ENCODE peak calls at places on chromosomes 12 and 14, in four cellular contexts. W is sigmoid colon, S is cardiac muscle cell, Q is fibroblast of lung. P is an unnamed sample.

GRCh38 chr12:11884661-11885060 is 186.1 kb upstream of the BCL2L14 start:
- DNase-seq in W (no peak), S (peak; percentile 11), Q (no peak), P (peak; percentile 41)

GRCh38 chr14:104158827-104159798 is 20.7 kb downstream of the KIF26A start:
- DNase-seq in W (no peak), S (no peak), Q (no peak), P (no peak)

GRCh38 chr14:71319646-71320045 is 412.4 kb downstream of the PCNX1 start:
- DNase-seq in W (no peak), S (peak; percentile 47), Q (no peak), P (no peak)

GRCh38 chr14:74964787-74965769 is 9.7 kb upstream of the PGF start:
- DNase-seq in W (peak; percentile 39), S (peak; percentile 51), Q (peak; percentile 11), P (no peak)

GRCh38 chr12:3622732-3623690 is 129.9 kb downstream of the CRACR2A start:
- DNase-seq in W (no peak), S (no peak), Q (no peak), P (no peak)

GRCh38 chr12:40620564-40621019 is 71.6 kb upstream of the CNTN1 start:
- DNase-seq in W (no peak), S (no peak), Q (no peak), P (no peak)

GRCh38 chr14:104322531-104323466 is 184.4 kb downstream of the KIF26A start:
- DNase-seq in W (peak; percentile 17), S (no peak), Q (no peak), P (no peak)

GRCh38 chr14:24439830-24440605 is 2.6 kb downstream of the SDR39U1 start:
- DNase-seq in W (peak; percentile 68), S (no peak), Q (no peak), P (no peak)

GRCh38 chr12:3304436-3305135 is 186.4 kb upstream of the PRMT8 start:
- DNase-seq in W (no peak), S (peak; percentile 62), Q (peak; percentile 71), P (no peak)

GRCh38 chr14:90061849-90062794 is at the start of gene KCNK13:
- DNase-seq in W (no peak), S (no peak), Q (no peak), P (no peak)

GRCh38 chr14:30559638-30560071 is 697 bp downstream of the G2E3 start:
- DNase-seq in W (no peak), S (peak; percentile 33), Q (peak; percentile 39), P (peak; percentile 7)

GRCh38 chr12:6734506-6735082 is 10.7 kb downstream of the COPS7A start:
- DNase-seq in W (no peak), S (no peak), Q (no peak), P (no peak)

GRCh38 chr12:45204757-45205156 is 11.1 kb upstream of the ANO6 start:
- DNase-seq in W (no peak), S (no peak), Q (no peak), P (no peak)

GRCh38 chr14:37034410-37035285 is 137.8 kb downstream of the SLC25A21 start:
- DNase-seq in W (no peak), S (no peak), Q (peak; percentile 15), P (no peak)

GRCh38 chr12:99746538-99746937 is 99.0 kb downstream of the GARIN6 start:
- DNase-seq in W (no peak), S (no peak), Q (no peak), P (no peak)

GRCh38 chr12:110353211-110353965 is 50.1 kb downstream of the ANAPC7 start:
- DNase-seq in W (peak; percentile 51), S (no peak), Q (no peak), P (no peak)

GRCh38 chr12:101604132-101604531 is 9.4 kb downstream of the MYBPC1 start:
- DNase-seq in W (no peak), S (no peak), Q (no peak), P (no peak)

DNA sequence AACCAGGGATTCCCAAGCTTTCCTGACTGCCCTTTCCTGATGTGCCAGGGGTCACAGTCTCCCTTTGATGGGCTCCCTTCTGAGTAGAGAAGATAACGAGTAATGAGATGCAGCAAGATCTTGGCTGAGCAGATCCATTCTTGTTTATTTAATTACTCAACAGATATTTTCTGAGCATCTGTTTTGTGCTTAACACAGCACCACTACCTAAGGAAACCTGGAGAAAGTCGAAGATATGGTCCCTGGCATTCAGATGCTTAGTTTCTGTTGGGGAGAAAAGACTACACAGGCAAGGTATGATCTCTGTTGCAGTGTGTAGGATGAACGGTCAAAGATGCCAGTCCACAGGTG is 3.9 kb downstream of the AJUBA start:
- DNase-seq in W (no peak), S (no peak), Q (no peak), P (no peak)
- H3K27ac ChIP-seq in W (peak overlapping the region; percentile 88), S (peak overlapping the region; percentile 99), Q (peak overlapping the region; percentile 55), P (no peak overlapping the region)

DNA sequence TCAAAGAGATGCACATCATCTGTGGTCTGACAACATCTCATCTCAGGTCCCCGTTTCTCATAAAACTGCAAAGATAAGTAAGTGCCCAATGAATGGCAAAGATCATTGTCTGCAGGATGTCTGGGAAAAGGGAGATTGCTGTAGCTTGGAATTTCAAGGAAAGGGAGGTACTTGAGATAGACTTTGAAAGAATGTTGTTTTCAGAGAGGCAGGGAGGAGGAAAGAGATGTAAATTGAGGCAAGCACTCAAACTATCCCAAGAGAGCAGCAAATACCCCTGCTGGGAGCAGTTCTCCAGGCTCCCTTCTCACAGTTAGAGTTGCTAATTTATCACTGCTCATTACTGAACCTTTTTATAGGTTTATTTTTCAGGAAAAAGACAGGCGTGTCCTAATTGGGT is 107.1 kb downstream of the MYRFL start:
- DNase-seq in W (no peak), S (no peak), Q (no peak), P (no peak)
- H3K27ac ChIP-seq in W (no peak overlapping the region), S (peak overlapping the region; percentile 53), Q (no peak overlapping the region), P (no peak overlapping the region)

DNA sequence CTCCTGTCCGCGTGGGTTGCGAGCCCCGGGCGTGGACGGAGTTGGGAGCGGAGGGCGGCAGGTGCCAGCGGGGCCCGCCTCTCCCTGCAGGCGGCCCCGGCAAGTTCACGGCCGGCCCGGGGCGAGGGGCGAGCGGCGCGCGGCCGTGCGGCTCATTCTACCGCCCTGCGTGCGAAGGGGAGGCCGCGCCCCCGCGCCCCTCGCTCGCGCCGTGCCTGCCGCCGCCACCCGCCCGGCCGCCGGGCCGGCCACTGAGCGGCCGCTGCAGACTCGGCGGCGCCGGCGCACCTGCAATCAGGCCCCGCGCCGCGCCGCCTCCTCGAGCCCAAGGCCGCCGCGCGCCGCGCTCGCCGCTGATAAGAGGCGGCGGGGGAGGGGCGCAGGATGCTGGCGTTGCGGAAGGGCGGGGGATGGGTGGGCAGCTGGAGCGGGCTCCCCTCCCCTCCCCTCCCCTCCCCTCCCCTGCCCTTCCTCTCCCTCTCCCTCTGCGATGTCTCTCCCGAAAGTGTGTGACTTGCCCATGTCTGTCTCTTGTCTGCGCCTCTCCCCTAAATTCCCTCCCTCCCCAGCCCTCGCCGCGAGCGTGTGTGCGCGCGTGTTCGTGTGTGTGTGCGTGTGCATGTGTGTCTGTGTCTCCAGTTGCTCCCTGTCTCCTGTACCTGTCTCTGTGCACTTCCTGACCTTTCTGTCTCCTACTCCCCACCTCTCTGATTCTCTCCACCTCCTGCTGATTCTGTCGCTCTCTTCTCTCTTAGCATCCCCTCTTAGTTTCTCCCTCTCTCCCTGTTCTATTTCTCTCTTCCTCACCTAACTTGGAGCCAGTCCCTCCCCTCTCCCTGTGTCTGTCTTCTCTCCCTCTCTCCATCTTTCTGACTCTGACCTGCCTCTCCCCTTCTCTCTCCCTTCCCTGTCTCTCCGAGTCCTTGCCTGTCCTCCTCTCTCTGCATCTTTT is 768.1 kb upstream of the TBX3 start:
- DNase-seq in W (no peak), S (peak; percentile 27), Q (no peak), P (no peak)
- H3K27ac ChIP-seq in W (no peak overlapping the region), S (peak overlapping the region; percentile 77), Q (no peak overlapping the region), P (no peak overlapping the region)

GRCh38 chr12:54371328-54372112 is 7.2 kb upstream of the GPR84 start:
- DNase-seq in W (peak; percentile 91), S (peak; percentile 67), Q (peak; percentile 80), P (no peak)
- H3K27ac ChIP-seq in W (peak overlapping the region; percentile 74), S (peak overlapping the region; percentile 44), Q (no peak overlapping the region), P (no peak overlapping the region)

GRCh38 chr14:31945701-31946100 is 131.4 kb upstream of the ARHGAP5 start:
- DNase-seq in W (no peak), S (no peak), Q (no peak), P (no peak)

GRCh38 chr14:31943861-31944255 is 133.2 kb upstream of the ARHGAP5 start:
- DNase-seq in W (no peak), S (no peak), Q (no peak), P (no peak)

GRCh38 chr14:31944256-31945073 is 132.6 kb upstream of the ARHGAP5 start:
- DNase-seq in W (no peak), S (no peak), Q (no peak), P (no peak)

GRCh38 chr14:31943217-31943616 is 133.9 kb upstream of the ARHGAP5 start:
- DNase-seq in W (no peak), S (no peak), Q (no peak), P (no peak)

GRCh38 chr14:31945074-31945613 is 132.0 kb upstream of the ARHGAP5 start:
- DNase-seq in W (no peak), S (no peak), Q (no peak), P (no peak)
- H3K27ac ChIP-seq in W (no peak overlapping the region), S (no peak overlapping the region), Q (no peak overlapping the region), P (no peak overlapping the region)

GRCh38 chr14:33707751-33708150 is 243.1 kb downstream of the EGLN3 start:
- DNase-seq in W (no peak), S (no peak), Q (no peak), P (no peak)

GRCh38 chr14:33711761-33712160 is 239.1 kb downstream of the EGLN3 start:
- DNase-seq in W (no peak), S (no peak), Q (no peak), P (no peak)

GRCh38 chr14:33705521-33705920 is 245.4 kb downstream of the EGLN3 start:
- DNase-seq in W (no peak), S (no peak), Q (no peak), P (no peak)

GRCh38 chr14:33709711-33710110 is 241.2 kb downstream of the EGLN3 start:
- DNase-seq in W (no peak), S (no peak), Q (no peak), P (no peak)

GRCh38 chr14:33709286-33709685 is 241.6 kb downstream of the EGLN3 start:
- DNase-seq in W (no peak), S (no peak), Q (peak; percentile 9), P (no peak)
- H3K27ac ChIP-seq in W (no peak overlapping the region), S (no peak overlapping the region), Q (no peak overlapping the region), P (no peak overlapping the region)

GRCh38 chr12:106304001-106304421 is 1.5 kb downstream of the TCP11L2 start:
- DNase-seq in W (no peak), S (peak; percentile 8), Q (no peak), P (no peak)
- H3K27ac ChIP-seq in W (peak overlapping the region; percentile 98), S (peak overlapping the region; percentile 100), Q (no peak overlapping the region), P (no peak overlapping the region)

P was measured in HL-60.